ENCODE peak calls at places on chromosomes 11 and 22, in six cellular contexts. B, I, M, A, C and V are unnamed samples.

GRCh38 chr11:105148241-105148640 is 8.7 kb upstream of the CARD18 start:
- DNase-seq in B (no peak), I (no peak), M (no peak), A (no peak), C (no peak), V (no peak)

GRCh38 chr22:37431811-37432707 is 4.8 kb upstream of the ELFN2 start:
- DNase-seq in B (no peak), I (no peak), M (no peak), A (no peak), C (no peak), V (no peak)

GRCh38 chr11:36015806-36016205 is 71.9 kb downstream of the LDLRAD3 start:
- DNase-seq in B (no peak), I (peak), M (no peak), A (no peak), C (no peak), V (no peak)

GRCh38 chr22:37223965-37224551 is 11.8 kb upstream of the SSTR3 start:
- DNase-seq in B (no peak), I (no peak), M (no peak), A (no peak), C (no peak), V (no peak)

GRCh38 chr22:26673485-26673884 is 16.1 kb downstream of the MIAT start:
- DNase-seq in B (no peak), I (no peak), M (no peak), A (no peak), C (no peak), V (no peak)

GRCh38 chr22:46064236-46064965 is 85.9 kb upstream of the PPARA start:
- DNase-seq in B (peak), I (peak), M (no peak), A (no peak), C (no peak), V (peak)

GRCh38 chr22:42138122-42138770 is 7.6 kb upstream of the CYP2D6 start:
- DNase-seq in B (no peak), I (no peak), M (no peak), A (no peak), C (no peak), V (no peak)

GRCh38 chr11:35907648-35908431 is 36.0 kb upstream of the LDLRAD3 start:
- DNase-seq in B (no peak), I (peak), M (no peak), A (no peak), C (peak), V (peak)

GRCh38 chr11:20669833-20670684 is 673 bp downstream of the NELL1 start:
- DNase-seq in B (no peak), I (no peak), M (peak), A (no peak), C (no peak), V (no peak)

GRCh38 chr11:69075421-69076128 is 26.8 kb downstream of the TPCN2 start:
- DNase-seq in B (peak), I (peak), M (no peak), A (no peak), C (no peak), V (no peak)

GRCh38 chr11:120945042-120945441 is 78.9 kb upstream of the TBCEL start:
- DNase-seq in B (no peak), I (no peak), M (peak), A (no peak), C (no peak), V (no peak)

GRCh38 chr11:83249445-83249844 is 36.7 kb downstream of the CCDC90B start:
- DNase-seq in B (no peak), I (no peak), M (no peak), A (no peak), C (no peak), V (no peak)

GRCh38 chr11:33307984-33308383 is 50.8 kb downstream of the HIPK3 start:
- DNase-seq in B (no peak), I (no peak), M (no peak), A (no peak), C (no peak), V (no peak)

GRCh38 chr22:36744791-36745190 is 31.1 kb downstream of the IFT27 start:
- DNase-seq in B (peak), I (peak), M (no peak), A (no peak), C (no peak), V (no peak)

GRCh38 chr11:27162237-27162636 is 121.6 kb downstream of the BBOX1 start:
- DNase-seq in B (no peak), I (no peak), M (no peak), A (no peak), C (no peak), V (no peak)

GRCh38 chr11:125429174-125429707 is 66.8 kb downstream of the FEZ1 start:
- DNase-seq in B (no peak), I (no peak), M (peak), A (no peak), C (peak), V (no peak)

DNA sequence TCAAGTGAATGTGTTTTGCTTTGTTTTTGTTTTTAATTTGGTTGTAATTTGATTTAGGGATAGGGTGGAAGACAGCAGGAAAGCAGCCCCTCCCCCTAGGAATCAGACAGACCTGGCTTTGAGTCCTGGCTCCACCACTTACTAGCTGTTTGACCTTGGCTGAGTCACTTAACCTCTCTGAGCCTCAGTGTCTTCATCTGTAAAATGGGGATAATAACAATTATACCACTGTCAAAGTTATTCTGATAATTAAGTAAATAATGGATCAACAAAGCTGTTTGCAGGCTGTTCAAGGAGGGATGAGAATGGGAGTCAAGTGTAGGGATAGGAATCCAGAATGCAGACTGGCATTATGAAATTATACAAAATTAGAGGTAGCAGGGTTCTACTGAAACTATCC is 1.2 kb downstream of the ANAPC15 start:
- DNase-seq in B (no peak), I (no peak), M (no peak), A (no peak), C (no peak), V (no peak)
- H3K4me3 ChIP-seq in B (peak), I (peak), M (peak), A (peak), C (no peak), V (peak)

GRCh38 chr11:68053117-68053516 is 14.3 kb downstream of the TCIRG1 start:
- DNase-seq in B (no peak), I (no peak), M (no peak), A (no peak), C (no peak), V (peak)

GRCh38 chr11:68052137-68052873 is 13.5 kb downstream of the TCIRG1 start:
- DNase-seq in B (no peak), I (no peak), M (no peak), A (no peak), C (no peak), V (no peak)

GRCh38 chr11:68057807-68058206 is 19.0 kb downstream of the TCIRG1 start:
- DNase-seq in B (no peak), I (no peak), M (no peak), A (no peak), C (no peak), V (no peak)

GRCh38 chr11:68053981-68054812 is 15.4 kb downstream of the TCIRG1 start:
- DNase-seq in B (no peak), I (no peak), M (no peak), A (no peak), C (no peak), V (no peak)

GRCh38 chr11:68056317-68057285 is 17.8 kb downstream of the TCIRG1 start:
- DNase-seq in B (no peak), I (no peak), M (no peak), A (no peak), C (no peak), V (no peak)
- TF ChIP-seq POLR2AphosphoS5 in B (no peak), I (no peak), M (peak), A (no peak), C (no peak), V (no peak)

DNA sequence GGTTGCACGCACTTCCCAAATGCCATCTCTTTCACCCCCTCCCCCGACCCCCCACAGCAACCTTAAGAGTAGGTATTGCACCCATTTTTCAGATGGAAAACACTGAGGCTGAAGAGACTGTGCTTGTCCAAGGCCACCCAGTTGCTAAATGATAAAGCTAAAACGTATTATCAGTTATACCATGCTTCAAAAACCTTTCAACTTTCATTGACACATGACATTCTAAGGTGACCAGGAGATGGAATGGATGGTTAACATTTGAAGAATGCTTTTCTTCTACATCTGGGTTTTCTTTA is 4.0 kb downstream of the TIMP3 start:
- DNase-seq in B (no peak), I (no peak), M (no peak), A (no peak), C (no peak), V (no peak)
- H3K4me3 ChIP-seq in B (peak), I (peak), M (no peak), A (no peak), C (no peak), V (peak)

DNA sequence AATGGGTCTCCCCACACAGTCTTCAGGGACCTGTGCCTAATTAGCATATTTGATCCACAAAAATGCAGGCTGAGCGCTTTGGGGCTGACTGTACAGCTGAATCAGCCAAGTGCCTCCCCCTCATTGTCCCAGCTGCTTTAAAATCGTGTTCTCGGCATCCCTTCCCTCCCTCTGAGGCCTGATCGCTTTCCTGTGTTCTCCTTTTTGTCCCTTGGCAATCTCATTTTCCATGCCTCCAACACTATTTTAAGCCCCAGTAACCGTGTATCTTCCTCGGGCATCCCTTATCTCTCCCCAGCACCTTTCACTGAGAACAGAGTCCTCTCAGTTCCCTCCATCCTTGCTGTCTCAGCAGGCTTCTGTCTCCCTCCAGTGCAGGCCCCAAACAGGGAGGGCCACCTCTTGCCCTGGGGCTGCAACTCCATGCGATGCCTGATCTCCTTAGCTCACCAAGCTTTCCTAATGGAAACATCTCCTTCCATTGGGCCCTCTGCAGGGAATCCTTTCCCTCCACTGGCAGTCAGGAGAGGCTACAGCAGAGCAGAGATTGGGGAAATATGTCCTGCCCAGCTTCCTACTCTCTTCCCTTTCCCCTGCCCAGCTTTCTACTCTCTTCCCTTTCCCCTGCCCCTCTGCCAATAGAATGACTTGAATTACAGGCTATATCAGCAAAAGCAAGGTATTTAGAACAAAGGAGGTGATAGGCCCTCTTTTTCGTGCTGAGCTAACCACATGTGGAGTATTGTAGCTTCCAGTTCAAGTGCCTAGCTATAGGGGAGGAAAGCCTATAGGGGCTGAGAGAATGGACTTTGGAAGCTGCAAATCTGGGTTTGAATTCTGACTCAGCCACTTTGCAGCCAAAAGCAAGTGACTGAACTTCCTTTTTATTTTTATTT is 13.9 kb downstream of the UQCR10 start:
- DNase-seq in B (no peak), I (no peak), M (no peak), A (no peak), C (no peak), V (no peak)
- TF ChIP-seq POLR2AphosphoS5 in B (no peak), I (no peak), M (no peak), A (no peak), C (no peak), V (no peak)

GRCh38 chr11:2694495-2694894 is 5.3 kb downstream of the KCNQ1OT1 start:
- DNase-seq in B (peak), I (no peak), M (no peak), A (no peak), C (no peak), V (no peak)

GRCh38 chr11:2693851-2694261 is 5.9 kb downstream of the KCNQ1OT1 start:
- DNase-seq in B (peak), I (peak), M (peak), A (no peak), C (no peak), V (no peak)

GRCh38 chr11:2693271-2693833 is 6.4 kb downstream of the KCNQ1OT1 start:
- DNase-seq in B (peak), I (peak), M (peak), A (no peak), C (no peak), V (peak)

GRCh38 chr11:2696461-2696860 is 3.3 kb downstream of the KCNQ1OT1 start:
- DNase-seq in B (no peak), I (no peak), M (no peak), A (no peak), C (no peak), V (no peak)

GRCh38 chr11:2694995-2695939 is 4.5 kb downstream of the KCNQ1OT1 start:
- DNase-seq in B (peak), I (peak), M (no peak), A (no peak), C (no peak), V (no peak)
- H3K4me3 ChIP-seq in B (no peak), I (no peak), M (peak), A (no peak), C (no peak), V (no peak)

GRCh38 chr22:50516068-50516467 is 8.0 kb downstream of the NCAPH2 start:
- DNase-seq in B (no peak), I (no peak), M (no peak), A (no peak), C (no peak), V (no peak)

GRCh38 chr22:50518628-50519027 is 6.8 kb downstream of the SCO2 start:
- DNase-seq in B (no peak), I (no peak), M (no peak), A (no peak), C (no peak), V (no peak)

GRCh38 chr22:50519151-50519550 is 6.2 kb downstream of the SCO2 start:
- DNase-seq in B (no peak), I (no peak), M (no peak), A (no peak), C (no peak), V (no peak)

GRCh38 chr22:50517495-50518260 is 7.7 kb downstream of the SCO2 start:
- DNase-seq in B (no peak), I (no peak), M (no peak), A (no peak), C (no peak), V (no peak)

GRCh38 chr22:50516891-50517290 is 8.5 kb downstream of the SCO2 start:
- DNase-seq in B (no peak), I (no peak), M (no peak), A (no peak), C (no peak), V (peak)
- TF ChIP-seq POLR2AphosphoS5 in B (no peak), I (no peak), M (no peak), A (no peak), C (no peak), V (no peak)

GRCh38 chr11:122439911-122440782 is 215.4 kb upstream of the UBASH3B start:
- DNase-seq in B (no peak), I (peak), M (peak), A (no peak), C (no peak), V (peak)
- H3K4me3 ChIP-seq in B (peak), I (peak), M (peak), A (peak), C (peak), V (no peak)

GRCh38 chr11:65491163-65491465 is 7.7 kb upstream of the MALAT1 start:
- DNase-seq in B (no peak), I (peak), M (no peak), A (no peak), C (no peak), V (no peak)

GRCh38 chr11:65493367-65494176 is 5.3 kb upstream of the MALAT1 start:
- DNase-seq in B (no peak), I (peak), M (peak), A (no peak), C (peak), V (peak)

GRCh38 chr11:65492387-65492636 is 6.5 kb upstream of the MALAT1 start:
- DNase-seq in B (no peak), I (no peak), M (no peak), A (no peak), C (no peak), V (no peak)

GRCh38 chr11:65492637-65493366 is 6.0 kb upstream of the MALAT1 start:
- DNase-seq in B (peak), I (peak), M (peak), A (no peak), C (no peak), V (peak)

DNA sequence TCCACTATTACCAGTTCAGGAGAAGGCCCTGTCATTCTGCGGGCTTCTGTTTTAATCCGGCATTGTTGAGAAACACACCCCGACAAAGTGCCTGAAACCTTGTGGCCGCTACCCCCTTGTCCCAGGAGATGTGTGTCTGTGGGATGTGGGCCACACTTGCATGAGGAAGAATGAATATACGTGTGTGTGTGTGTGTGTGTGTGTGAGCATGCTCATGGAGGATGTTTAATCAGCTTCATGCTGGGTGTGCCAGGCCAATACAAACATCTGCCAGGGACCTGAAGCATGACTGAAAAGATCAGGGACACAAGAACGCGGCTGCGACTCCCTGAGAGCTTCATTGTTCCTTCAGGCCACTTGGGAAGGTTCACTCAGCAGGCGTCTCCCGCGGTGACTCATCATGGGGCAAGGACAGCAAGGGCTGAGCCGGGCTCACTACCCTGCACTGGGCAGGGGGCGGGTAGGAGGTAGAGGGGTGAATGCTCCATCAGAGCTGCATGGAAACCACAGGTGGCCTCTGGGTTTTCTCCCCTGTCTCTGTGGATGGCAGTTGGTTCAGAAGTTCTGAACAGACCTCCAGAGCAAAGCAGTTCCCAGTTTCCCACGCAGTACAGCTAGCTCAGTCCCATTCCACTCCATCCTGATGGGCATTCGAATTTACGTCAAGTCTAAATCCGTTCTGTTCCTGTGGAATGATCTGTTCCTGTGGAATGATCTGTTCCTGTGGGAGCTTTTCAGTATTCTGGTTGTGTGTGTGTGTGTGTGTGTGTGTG is 7.0 kb upstream of the MALAT1 start:
- DNase-seq in B (peak), I (peak), M (peak), A (no peak), C (peak), V (peak)
- TF ChIP-seq POLR2AphosphoS5 in B (peak), I (peak), M (no peak), A (no peak), C (peak), V (peak)

DNA sequence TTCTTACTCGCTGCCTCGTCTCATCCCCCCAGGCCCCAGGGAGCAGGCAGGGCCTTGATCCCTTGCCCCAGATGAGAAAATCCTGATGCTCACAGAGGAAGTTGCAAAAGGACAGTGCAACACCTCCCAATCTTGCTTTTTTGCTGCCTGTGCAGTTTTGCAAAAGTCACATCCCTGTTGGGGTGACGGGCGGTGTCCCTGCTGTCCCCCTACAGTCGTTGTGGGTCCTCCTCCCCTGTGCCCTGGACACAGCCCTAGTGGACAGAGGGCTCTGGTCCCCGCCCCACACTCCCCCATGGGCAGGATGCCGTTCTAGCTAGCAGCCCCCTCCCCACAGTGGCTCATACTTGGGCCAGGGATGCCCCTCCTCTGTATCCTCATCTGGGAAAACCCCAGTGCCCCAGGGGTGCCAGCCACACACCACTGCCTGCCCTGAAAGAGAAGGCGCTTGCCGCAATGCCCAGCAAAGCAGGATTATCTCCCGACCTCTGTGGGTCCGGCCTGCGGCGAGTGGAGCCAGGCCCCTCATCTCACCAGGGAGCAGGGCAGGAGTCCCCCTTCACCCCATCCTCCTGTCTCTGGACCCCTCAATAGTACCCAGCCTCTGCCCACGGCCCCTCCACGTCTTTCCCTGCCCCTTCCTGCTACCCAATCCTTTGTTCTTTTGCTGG is 18.4 kb upstream of the CTSD start:
- DNase-seq in B (no peak), I (no peak), M (no peak), A (no peak), C (no peak), V (peak)
- H3K4me3 ChIP-seq in B (no peak), I (no peak), M (no peak), A (no peak), C (no peak), V (no peak)